ENCODE peak calls at places on chromosomes 12 and 14, in four cellular contexts. One of them, this sample, is unnamed.

GRCh38 chr12:54961190-54961589 is 23.4 kb downstream of the TESPA1 start:
- DNase-seq in fibroblast of pulmonary artery: no peak
- DNase-seq in sigmoid colon: no peak
- DNase-seq in suprapubic skin: no peak
- DNase-seq in this sample: no peak

GRCh38 chr12:53481957-53482586 is 17.2 kb downstream of the MAP3K12 start:
- DNase-seq in fibroblast of pulmonary artery: no peak
- DNase-seq in sigmoid colon: peak
- DNase-seq in suprapubic skin: no peak
- DNase-seq in this sample: no peak

GRCh38 chr12:9925746-9926393 is 6.3 kb downstream of the CLEC2A start:
- DNase-seq in fibroblast of pulmonary artery: peak
- DNase-seq in sigmoid colon: no peak
- DNase-seq in suprapubic skin: no peak
- DNase-seq in this sample: peak

GRCh38 chr12:29743801-29744200 is 39.9 kb downstream of the TMTC1 start:
- DNase-seq in fibroblast of pulmonary artery: peak
- DNase-seq in sigmoid colon: no peak
- DNase-seq in suprapubic skin: no peak
- DNase-seq in this sample: peak

GRCh38 chr12:78146365-78146772 is 315.7 kb downstream of the NAV3 start:
- DNase-seq in fibroblast of pulmonary artery: peak
- DNase-seq in sigmoid colon: no peak
- DNase-seq in suprapubic skin: no peak
- DNase-seq in this sample: peak

GRCh38 chr12:31000751-31001150 is 72.9 kb upstream of the DDX11 start:
- DNase-seq in fibroblast of pulmonary artery: peak
- DNase-seq in sigmoid colon: no peak
- DNase-seq in suprapubic skin: no peak
- DNase-seq in this sample: peak

GRCh38 chr14:100304825-100305445 is 1.3 kb downstream of the SLC25A29 start:
- DNase-seq in fibroblast of pulmonary artery: no peak
- DNase-seq in sigmoid colon: no peak
- DNase-seq in suprapubic skin: no peak
- DNase-seq in this sample: peak

GRCh38 chr12:15634010-15634676 is 155.0 kb downstream of the EPS8 start:
- DNase-seq in fibroblast of pulmonary artery: peak
- DNase-seq in sigmoid colon: no peak
- DNase-seq in suprapubic skin: no peak
- DNase-seq in this sample: peak

GRCh38 chr12:5592313-5592712 is 160.4 kb downstream of the NTF3 start:
- DNase-seq in fibroblast of pulmonary artery: no peak
- DNase-seq in sigmoid colon: no peak
- DNase-seq in suprapubic skin: no peak
- DNase-seq in this sample: no peak

GRCh38 chr12:4140607-4141301 is 132.8 kb upstream of the CCND2 start:
- DNase-seq in fibroblast of pulmonary artery: no peak
- DNase-seq in sigmoid colon: no peak
- DNase-seq in suprapubic skin: no peak
- DNase-seq in this sample: no peak

GRCh38 chr14:69693823-69694729 is 72.9 kb upstream of the SRSF5 start:
- DNase-seq in fibroblast of pulmonary artery: peak
- DNase-seq in sigmoid colon: no peak
- DNase-seq in suprapubic skin: no peak
- DNase-seq in this sample: peak

GRCh38 chr12:124639407-124639806 is 72.0 kb upstream of the NCOR2 start:
- DNase-seq in fibroblast of pulmonary artery: no peak
- DNase-seq in sigmoid colon: no peak
- DNase-seq in suprapubic skin: no peak
- DNase-seq in this sample: no peak

GRCh38 chr12:92138626-92139025 is 7.0 kb downstream of the BTG1 start:
- DNase-seq in fibroblast of pulmonary artery: no peak
- DNase-seq in sigmoid colon: no peak
- DNase-seq in suprapubic skin: no peak
- DNase-seq in this sample: peak

GRCh38 chr14:105850853-105851581 is 324.6 kb downstream of the TMEM121 start:
- DNase-seq in fibroblast of pulmonary artery: no peak
- DNase-seq in sigmoid colon: no peak
- DNase-seq in suprapubic skin: no peak
- DNase-seq in this sample: no peak

GRCh38 chr12:47909839-47910465 is 5.2 kb upstream of the VDR start:
- DNase-seq in fibroblast of pulmonary artery: no peak
- DNase-seq in sigmoid colon: peak
- DNase-seq in suprapubic skin: no peak
- DNase-seq in this sample: peak

GRCh38 chr12:115404761-115405470 is 720.9 kb upstream of the TBX3 start:
- DNase-seq in fibroblast of pulmonary artery: peak
- DNase-seq in sigmoid colon: no peak
- DNase-seq in suprapubic skin: no peak
- DNase-seq in this sample: peak

GRCh38 chr12:123453165-123453564 is 4.8 kb upstream of the SNRNP35 start:
- DNase-seq in fibroblast of pulmonary artery: no peak
- DNase-seq in sigmoid colon: no peak
- DNase-seq in suprapubic skin: no peak
- DNase-seq in this sample: no peak

GRCh38 chr12:6112004-6112403 is 12.5 kb downstream of the VWF start:
- DNase-seq in fibroblast of pulmonary artery: no peak
- DNase-seq in sigmoid colon: no peak
- DNase-seq in suprapubic skin: peak
- DNase-seq in this sample: no peak

GRCh38 chr14:53929871-53930685 is 26.5 kb downstream of the BMP4 start:
- DNase-seq in fibroblast of pulmonary artery: no peak
- DNase-seq in sigmoid colon: no peak
- DNase-seq in suprapubic skin: no peak
- DNase-seq in this sample: no peak

GRCh38 chr14:105474478-105475268 is at the start of gene CRIP2:
- DNase-seq in fibroblast of pulmonary artery: peak
- DNase-seq in sigmoid colon: no peak
- DNase-seq in suprapubic skin: no peak
- DNase-seq in this sample: peak

GRCh38 chr14:56160058-56160457 is 41.8 kb downstream of the PELI2 start:
- DNase-seq in fibroblast of pulmonary artery: no peak
- DNase-seq in sigmoid colon: no peak
- DNase-seq in suprapubic skin: no peak
- DNase-seq in this sample: no peak

GRCh38 chr14:105888784-105889665 is 362.6 kb downstream of the TMEM121 start:
- DNase-seq in fibroblast of pulmonary artery: no peak
- DNase-seq in sigmoid colon: peak
- DNase-seq in suprapubic skin: peak
- DNase-seq in this sample: no peak

GRCh38 chr12:124233041-124233836 is 61.7 kb upstream of the RFLNA start:
- DNase-seq in fibroblast of pulmonary artery: peak
- DNase-seq in sigmoid colon: no peak
- DNase-seq in suprapubic skin: no peak
- DNase-seq in this sample: peak

GRCh38 chr14:26200675-26201074 is 397.2 kb downstream of the NOVA1 start:
- DNase-seq in fibroblast of pulmonary artery: peak
- DNase-seq in sigmoid colon: no peak
- DNase-seq in suprapubic skin: no peak
- DNase-seq in this sample: peak

GRCh38 chr14:95998656-95999055 is 40.5 kb upstream of the C14orf132 start:
- DNase-seq in fibroblast of pulmonary artery: peak
- DNase-seq in sigmoid colon: no peak
- DNase-seq in suprapubic skin: no peak
- DNase-seq in this sample: peak

GRCh38 chr12:24554612-24555300 is 394.1 kb downstream of the BCAT1 start:
- DNase-seq in fibroblast of pulmonary artery: no peak
- DNase-seq in sigmoid colon: no peak
- DNase-seq in suprapubic skin: no peak
- DNase-seq in this sample: no peak

GRCh38 chr12:27781680-27782079 is 1.6 kb upstream of the MANSC4 start:
- DNase-seq in fibroblast of pulmonary artery: peak
- DNase-seq in sigmoid colon: no peak
- DNase-seq in suprapubic skin: no peak
- DNase-seq in this sample: peak

GRCh38 chr12:68119724-68120211 is 39.8 kb downstream of the IFNG start:
- DNase-seq in fibroblast of pulmonary artery: no peak
- DNase-seq in sigmoid colon: no peak
- DNase-seq in suprapubic skin: no peak
- DNase-seq in this sample: no peak

GRCh38 chr14:105857223-105857815 is 330.9 kb downstream of the TMEM121 start:
- DNase-seq in fibroblast of pulmonary artery: no peak
- DNase-seq in sigmoid colon: peak
- DNase-seq in suprapubic skin: peak
- DNase-seq in this sample: no peak

GRCh38 chr14:69268223-69268622 is 8.3 kb downstream of the GALNT16 start:
- DNase-seq in fibroblast of pulmonary artery: peak
- DNase-seq in sigmoid colon: no peak
- DNase-seq in suprapubic skin: no peak
- DNase-seq in this sample: peak

GRCh38 chr14:61517861-61518802 is 177.2 kb upstream of the HIF1A start:
- DNase-seq in fibroblast of pulmonary artery: no peak
- DNase-seq in sigmoid colon: no peak
- DNase-seq in suprapubic skin: no peak
- DNase-seq in this sample: no peak

GRCh38 chr12:119803391-119803791 is 73.7 kb downstream of the CIT start:
- DNase-seq in fibroblast of pulmonary artery: peak
- DNase-seq in sigmoid colon: no peak
- DNase-seq in suprapubic skin: no peak
- DNase-seq in this sample: peak

GRCh38 chr12:119225454-119225853 is 46.7 kb downstream of the HSPB8 start:
- DNase-seq in fibroblast of pulmonary artery: no peak
- DNase-seq in sigmoid colon: no peak
- DNase-seq in suprapubic skin: no peak
- DNase-seq in this sample: no peak

GRCh38 chr12:47967461-47968430 is 4.3 kb downstream of the TMEM106C start:
- DNase-seq in fibroblast of pulmonary artery: peak
- DNase-seq in sigmoid colon: peak
- DNase-seq in suprapubic skin: no peak
- DNase-seq in this sample: peak

GRCh38 chr12:39619660-39620433 is at the start of gene ABCD2:
- DNase-seq in fibroblast of pulmonary artery: peak
- DNase-seq in sigmoid colon: peak
- DNase-seq in suprapubic skin: peak
- DNase-seq in this sample: peak

GRCh38 chr14:61720302-61720677 is 25.0 kb downstream of the HIF1A start:
- DNase-seq in fibroblast of pulmonary artery: no peak
- DNase-seq in sigmoid colon: no peak
- DNase-seq in suprapubic skin: no peak
- DNase-seq in this sample: peak

GRCh38 chr12:108365324-108365723 is 26.2 kb upstream of the CMKLR1 start:
- DNase-seq in fibroblast of pulmonary artery: no peak
- DNase-seq in sigmoid colon: no peak
- DNase-seq in suprapubic skin: peak
- DNase-seq in this sample: no peak

GRCh38 chr14:63295991-63296630 is 22.6 kb downstream of the GPHB5 start:
- DNase-seq in fibroblast of pulmonary artery: peak
- DNase-seq in sigmoid colon: no peak
- DNase-seq in suprapubic skin: no peak
- DNase-seq in this sample: no peak
- H3K4me3 ChIP-seq in fibroblast of pulmonary artery: no peak
- H3K4me3 ChIP-seq in sigmoid colon: no peak
- H3K4me3 ChIP-seq in suprapubic skin: peak
- H3K4me3 ChIP-seq in this sample: no peak

GRCh38 chr12:56221233-56221756 is 427 bp downstream of the RNF41 start:
- DNase-seq in fibroblast of pulmonary artery: peak
- DNase-seq in sigmoid colon: peak
- DNase-seq in suprapubic skin: no peak
- DNase-seq in this sample: peak
- H3K4me3 ChIP-seq in fibroblast of pulmonary artery: peak
- H3K4me3 ChIP-seq in sigmoid colon: peak
- H3K4me3 ChIP-seq in suprapubic skin: peak
- H3K4me3 ChIP-seq in this sample: peak

GRCh38 chr12:105233045-105233905 is 2.7 kb downstream of the APPL2 start:
- DNase-seq in fibroblast of pulmonary artery: no peak
- DNase-seq in sigmoid colon: no peak
- DNase-seq in suprapubic skin: no peak
- DNase-seq in this sample: no peak
- H3K4me3 ChIP-seq in fibroblast of pulmonary artery: no peak
- H3K4me3 ChIP-seq in sigmoid colon: no peak
- H3K4me3 ChIP-seq in suprapubic skin: peak
- H3K4me3 ChIP-seq in this sample: no peak

GRCh38 chr12:109716092-109716479 is 2.5 kb downstream of the FAM222A start:
- DNase-seq in fibroblast of pulmonary artery: no peak
- DNase-seq in sigmoid colon: no peak
- DNase-seq in suprapubic skin: no peak
- DNase-seq in this sample: no peak

GRCh38 chr12:109714141-109714912 is 702 bp downstream of the FAM222A start:
- DNase-seq in fibroblast of pulmonary artery: peak
- DNase-seq in sigmoid colon: peak
- DNase-seq in suprapubic skin: no peak
- DNase-seq in this sample: peak

GRCh38 chr12:109715310-109716091 is 1.9 kb downstream of the FAM222A start:
- DNase-seq in fibroblast of pulmonary artery: no peak
- DNase-seq in sigmoid colon: no peak
- DNase-seq in suprapubic skin: no peak
- DNase-seq in this sample: no peak

GRCh38 chr12:109713187-109713984 is at the start of gene FAM222A:
- DNase-seq in fibroblast of pulmonary artery: peak
- DNase-seq in sigmoid colon: peak
- DNase-seq in suprapubic skin: peak
- DNase-seq in this sample: peak

DNA sequence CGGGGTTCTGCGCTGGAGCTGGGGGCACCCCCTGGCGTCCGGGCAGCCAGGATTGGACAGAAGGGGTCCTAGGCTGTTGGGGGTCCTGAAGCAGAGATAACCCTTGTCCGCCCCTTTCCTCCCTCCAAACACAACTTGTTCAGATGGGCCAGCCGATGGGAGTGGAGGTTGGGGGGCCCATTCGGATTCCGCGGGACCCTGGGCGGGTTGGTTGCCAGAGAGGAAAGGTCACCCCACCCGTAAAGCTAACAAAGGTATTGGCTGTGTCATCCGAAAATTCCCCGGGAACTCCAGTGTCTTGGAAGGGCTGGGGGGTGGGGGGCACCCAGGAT is 1.3 kb downstream of the FAM222A start:
- DNase-seq in fibroblast of pulmonary artery: no peak
- DNase-seq in sigmoid colon: no peak
- DNase-seq in suprapubic skin: no peak
- DNase-seq in this sample: no peak
- H3K4me3 ChIP-seq in fibroblast of pulmonary artery: no peak
- H3K4me3 ChIP-seq in sigmoid colon: no peak
- H3K4me3 ChIP-seq in suprapubic skin: peak
- H3K4me3 ChIP-seq in this sample: no peak

DNA sequence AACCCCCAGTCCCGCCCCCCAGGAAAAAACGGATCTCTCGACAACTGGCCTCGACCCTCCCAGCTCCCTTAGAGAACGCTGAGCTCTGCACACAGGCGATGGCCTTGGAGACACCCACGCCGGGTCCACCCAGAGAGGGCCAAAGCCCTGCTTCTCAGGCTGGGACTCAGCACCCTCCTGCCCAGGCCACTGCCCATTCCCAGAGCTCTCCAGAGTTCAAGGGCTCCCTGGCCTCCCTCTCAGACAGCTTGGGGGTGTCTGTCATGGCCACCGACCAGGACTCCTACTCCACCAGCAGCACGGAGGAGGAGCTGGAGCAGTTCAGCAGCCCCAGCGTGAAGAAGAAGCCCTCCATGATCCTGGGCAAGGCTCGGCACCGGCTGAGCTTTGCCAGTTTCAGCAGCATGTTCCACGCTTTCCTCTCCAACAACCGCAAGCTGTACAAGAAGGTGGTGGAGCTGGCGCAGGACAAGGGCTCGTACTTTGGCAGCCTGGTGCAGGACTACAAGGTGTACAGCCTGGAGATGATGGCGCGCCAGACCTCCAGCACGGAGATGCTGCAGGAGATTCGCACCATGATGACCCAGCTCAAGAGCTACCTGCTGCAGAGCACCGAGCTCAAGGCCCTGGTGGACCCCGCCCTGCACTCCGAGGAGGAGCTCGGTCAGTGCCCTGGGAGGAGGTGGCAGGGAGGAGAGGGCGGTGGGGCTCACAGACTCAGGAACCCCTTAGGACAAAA is 95.8 kb downstream of the LGMN start:
- DNase-seq in fibroblast of pulmonary artery: no peak
- DNase-seq in sigmoid colon: no peak
- DNase-seq in suprapubic skin: no peak
- DNase-seq in this sample: no peak
- H3K4me3 ChIP-seq in fibroblast of pulmonary artery: no peak
- H3K4me3 ChIP-seq in sigmoid colon: peak
- H3K4me3 ChIP-seq in suprapubic skin: peak
- H3K4me3 ChIP-seq in this sample: no peak

This sample was measured in cardiac fibroblast.